ENCODE peak calls at places on chromosome 15, in ten cellular contexts. C is neural crest cell; A is effector memory CD8-positive, alpha-beta T cell; F is bronchial epithelial cell; G is left cardiac atrium; O is activated CD4-positive, alpha-beta T cell treated with anti-CD3 and anti-CD28 coated beads for 24 hours; I is activated CD8-positive, alpha-beta memory T cell treated with anti-CD3 and anti-CD28 coated beads for 24 hours; Z is NCI-H2029 treated with DMSO at 0.1 percent for 48 hours; D is NCI-H1092; W is endodermal cell. E is an unnamed sample.

GRCh38 chr15:77033729-77034619 is 36.9 kb downstream of the TSPAN3 start:
- DNase-seq in C (peak; percentile 2), A (no peak), F (no peak), G (peak; percentile 18), O (no peak), I (no peak), Z (no peak), D (no peak), W (no peak), E (no peak)

GRCh38 chr15:76208786-76209424 is 102.4 kb downstream of the ETFA start:
- DNase-seq in C (no peak), A (no peak), F (peak; percentile 21), G (peak; percentile 10), O (no peak), I (no peak), Z (no peak), D (no peak), W (no peak), E (no peak)

GRCh38 chr15:44194397-44195150 is 497 bp downstream of the FRMD5 start:
- DNase-seq in C (no peak), A (peak; percentile 16), F (peak; percentile 75), G (peak; percentile 35), O (peak; percentile 6), I (peak; percentile 76), Z (no peak), D (peak; percentile 19), W (no peak), E (no peak)

GRCh38 chr15:101246391-101246790 is 5.5 kb downstream of the CHSY1 start:
- DNase-seq in C (no peak), A (no peak), F (no peak), G (no peak), O (no peak), I (no peak), Z (no peak), D (no peak), W (no peak), E (no peak)

GRCh38 chr15:58299311-58299850 is 132.4 kb upstream of the LIPC start:
- DNase-seq in C (no peak), A (no peak), F (no peak), G (no peak), O (no peak), I (no peak), Z (no peak), D (no peak), W (no peak), E (no peak)

GRCh38 chr15:68413363-68414255 is 18.4 kb downstream of the ITGA11 start:
- DNase-seq in C (no peak), A (no peak), F (no peak), G (peak; percentile 54), O (no peak), I (peak; percentile 7), Z (no peak), D (no peak), W (peak; percentile 17), E (peak; percentile 4)

GRCh38 chr15:30929064-30929669 is 25.5 kb downstream of the FAN1 start:
- DNase-seq in C (no peak), A (no peak), F (no peak), G (no peak), O (no peak), I (no peak), Z (no peak), D (peak; percentile 39), W (no peak), E (no peak)

GRCh38 chr15:49934487-49934886 is 184.5 kb downstream of the ATP8B4 start:
- DNase-seq in C (no peak), A (no peak), F (no peak), G (no peak), O (no peak), I (no peak), Z (no peak), D (no peak), W (no peak), E (no peak)

GRCh38 chr15:61890106-61890505 is 170.1 kb downstream of the VPS13C start:
- DNase-seq in C (no peak), A (no peak), F (peak; percentile 12), G (no peak), O (no peak), I (no peak), Z (no peak), D (no peak), W (no peak), E (no peak)

GRCh38 chr15:90059208-90059985 is 42.9 kb downstream of the IDH2 start:
- DNase-seq in C (no peak), A (peak; percentile 49), F (peak; percentile 33), G (peak; percentile 75), O (peak; percentile 68), I (peak; percentile 88), Z (peak; percentile 1), D (no peak), W (peak; percentile 90), E (no peak)

GRCh38 chr15:56871180-56871579 is 47.3 kb upstream of the TCF12 start:
- DNase-seq in C (no peak), A (no peak), F (peak; percentile 81), G (no peak), O (no peak), I (no peak), Z (no peak), D (no peak), W (no peak), E (peak; percentile 18)

GRCh38 chr15:62792960-62793758 is 249.4 kb upstream of the TPM1 start:
- DNase-seq in C (no peak), A (no peak), F (no peak), G (no peak), O (no peak), I (no peak), Z (no peak), D (no peak), W (no peak), E (no peak)

GRCh38 chr15:69403611-69404010 is 10.5 kb upstream of the KIF23 start:
- DNase-seq in C (no peak), A (no peak), F (peak; percentile 35), G (no peak), O (no peak), I (no peak), Z (no peak), D (no peak), W (no peak), E (no peak)

GRCh38 chr15:25705430-25706115 is 157.6 kb downstream of the ATP10A start:
- DNase-seq in C (no peak), A (no peak), F (no peak), G (no peak), O (no peak), I (no peak), Z (no peak), D (no peak), W (no peak), E (no peak)

GRCh38 chr15:80764535-80764934 is 14.6 kb upstream of the CEMIP start:
- DNase-seq in C (no peak), A (no peak), F (no peak), G (no peak), O (no peak), I (no peak), Z (no peak), D (no peak), W (no peak), E (no peak)

GRCh38 chr15:45134682-45135604 is 5.1 kb downstream of the DUOX1 start:
- DNase-seq in C (no peak), A (no peak), F (no peak), G (no peak), O (no peak), I (no peak), Z (no peak), D (no peak), W (peak; percentile 83), E (no peak)

GRCh38 chr15:42020713-42021273 is at the start of gene PLA2G4E:
- DNase-seq in C (no peak), A (no peak), F (peak; percentile 61), G (no peak), O (no peak), I (no peak), Z (no peak), D (no peak), W (no peak), E (no peak)

GRCh38 chr15:35506272-35506870 is 39.6 kb downstream of the DPH6 start:
- DNase-seq in C (no peak), A (no peak), F (no peak), G (no peak), O (no peak), I (no peak), Z (no peak), D (no peak), W (no peak), E (peak; percentile 50)

GRCh38 chr15:95459288-95459687 is 871.2 kb upstream of the NR2F2 start:
- DNase-seq in C (no peak), A (no peak), F (peak; percentile 5), G (no peak), O (no peak), I (no peak), Z (no peak), D (no peak), W (no peak), E (no peak)

GRCh38 chr15:77473328-77473727 is 52.6 kb downstream of the HMG20A start:
- DNase-seq in C (no peak), A (no peak), F (peak; percentile 20), G (no peak), O (no peak), I (no peak), Z (no peak), D (no peak), W (no peak), E (no peak)

GRCh38 chr15:60511351-60512157 is 32.6 kb upstream of the ICE2 start:
- DNase-seq in C (no peak), A (no peak), F (no peak), G (no peak), O (no peak), I (peak; percentile 60), Z (no peak), D (no peak), W (no peak), E (no peak)

GRCh38 chr15:60391722-60392340 is 6.0 kb downstream of the ANXA2 start:
- DNase-seq in C (no peak), A (no peak), F (peak; percentile 28), G (no peak), O (no peak), I (no peak), Z (no peak), D (no peak), W (peak; percentile 37), E (no peak)

GRCh38 chr15:65611888-65612615 is 1.1 kb upstream of the INTS14 start:
- DNase-seq in C (no peak), A (no peak), F (no peak), G (no peak), O (no peak), I (no peak), Z (no peak), D (no peak), W (peak; percentile 52), E (no peak)

GRCh38 chr15:66842710-66843441 is 140.8 kb downstream of the SMAD6 start:
- DNase-seq in C (peak; percentile 29), A (no peak), F (peak; percentile 25), G (peak; percentile 87), O (no peak), I (no peak), Z (no peak), D (no peak), W (peak; percentile 76), E (peak; percentile 73)

GRCh38 chr15:56734013-56734625 is 810 bp upstream of the ZNF280D start:
- DNase-seq in C (no peak), A (no peak), F (peak; percentile 16), G (no peak), O (no peak), I (no peak), Z (no peak), D (no peak), W (peak; percentile 45), E (peak; percentile 45)

GRCh38 chr15:62445244-62445643 is 280.2 kb upstream of the C2CD4B start:
- DNase-seq in C (no peak), A (no peak), F (peak; percentile 68), G (no peak), O (no peak), I (no peak), Z (no peak), D (no peak), W (no peak), E (no peak)

GRCh38 chr15:36254446-36254845 is 325.0 kb upstream of the CDIN1 start:
- DNase-seq in C (no peak), A (no peak), F (no peak), G (no peak), O (no peak), I (no peak), Z (no peak), D (no peak), W (no peak), E (no peak)

GRCh38 chr15:53323197-53323596 is 436.3 kb downstream of the WDR72 start:
- DNase-seq in C (no peak), A (no peak), F (peak; percentile 1), G (no peak), O (no peak), I (no peak), Z (no peak), D (no peak), W (no peak), E (no peak)

E was measured in HAP-1.